ENCODE peak calls at places on chromosomes 7 and 10, in nine cellular contexts. F is colonic mucosa, J is thoracic aorta, G is H9, V is Calu3, M is hepatocyte, H is AG04450, T is HL-60, X is astrocyte of the spinal cord. Y is an unnamed sample.

GRCh38 chr7:50333266-50333665 is 28.8 kb downstream of the IKZF1 start:
- DNase-seq in F (no peak), J (no peak), G (no peak), V (no peak), M (no peak), H (no peak), T (no peak), X (no peak), Y (no peak)

GRCh38 chr7:34247468-34247867 is 342.1 kb downstream of the BMPER start:
- DNase-seq in F (no peak), J (no peak), G (no peak), V (no peak), M (no peak), H (no peak), T (peak; percentile 30), X (peak; percentile 11), Y (no peak)

GRCh38 chr7:158559356-158559755 is 28.3 kb downstream of the PTPRN2 start:
- DNase-seq in F (no peak), J (no peak), G (no peak), V (no peak), M (no peak), H (no peak), T (no peak), X (no peak), Y (no peak)

GRCh38 chr10:71472466-71472865 is 75.7 kb downstream of the CDH23 start:
- DNase-seq in F (no peak), J (no peak), G (no peak), V (no peak), M (no peak), H (no peak), T (no peak), X (no peak), Y (no peak)

GRCh38 chr10:108956149-108956548 is 967.2 kb downstream of the XPNPEP1 start:
- DNase-seq in F (no peak), J (no peak), G (no peak), V (no peak), M (no peak), H (no peak), T (no peak), X (no peak), Y (no peak)

GRCh38 chr10:57015187-57015586 is 654.1 kb upstream of the ZWINT start:
- DNase-seq in F (no peak), J (no peak), G (no peak), V (no peak), M (no peak), H (no peak), T (no peak), X (no peak), Y (no peak)

GRCh38 chr10:69952069-69952800 is 100.4 kb upstream of the MACROH2A2 start:
- DNase-seq in F (no peak), J (no peak), G (no peak), V (no peak), M (no peak), H (no peak), T (no peak), X (no peak), Y (no peak)

GRCh38 chr10:73946253-73947145 is 35.6 kb downstream of the PLAU start:
- DNase-seq in F (no peak), J (no peak), G (no peak), V (no peak), M (no peak), H (no peak), T (no peak), X (no peak), Y (no peak)

GRCh38 chr10:71927159-71927558 is 37.0 kb upstream of the CHST3 start:
- DNase-seq in F (no peak), J (no peak), G (no peak), V (no peak), M (no peak), H (no peak), T (no peak), X (no peak), Y (no peak)

GRCh38 chr7:132347129-132347528 is 229.1 kb downstream of the PLXNA4 start:
- DNase-seq in F (no peak), J (no peak), G (peak; percentile 45), V (no peak), M (no peak), H (no peak), T (no peak), X (no peak), Y (no peak)

GRCh38 chr10:79385804-79386531 is 38.7 kb downstream of the PPIF start:
- DNase-seq in F (peak; percentile 17), J (no peak), G (peak; percentile 74), V (no peak), M (no peak), H (no peak), T (no peak), X (no peak), Y (peak; percentile 69)

DNA sequence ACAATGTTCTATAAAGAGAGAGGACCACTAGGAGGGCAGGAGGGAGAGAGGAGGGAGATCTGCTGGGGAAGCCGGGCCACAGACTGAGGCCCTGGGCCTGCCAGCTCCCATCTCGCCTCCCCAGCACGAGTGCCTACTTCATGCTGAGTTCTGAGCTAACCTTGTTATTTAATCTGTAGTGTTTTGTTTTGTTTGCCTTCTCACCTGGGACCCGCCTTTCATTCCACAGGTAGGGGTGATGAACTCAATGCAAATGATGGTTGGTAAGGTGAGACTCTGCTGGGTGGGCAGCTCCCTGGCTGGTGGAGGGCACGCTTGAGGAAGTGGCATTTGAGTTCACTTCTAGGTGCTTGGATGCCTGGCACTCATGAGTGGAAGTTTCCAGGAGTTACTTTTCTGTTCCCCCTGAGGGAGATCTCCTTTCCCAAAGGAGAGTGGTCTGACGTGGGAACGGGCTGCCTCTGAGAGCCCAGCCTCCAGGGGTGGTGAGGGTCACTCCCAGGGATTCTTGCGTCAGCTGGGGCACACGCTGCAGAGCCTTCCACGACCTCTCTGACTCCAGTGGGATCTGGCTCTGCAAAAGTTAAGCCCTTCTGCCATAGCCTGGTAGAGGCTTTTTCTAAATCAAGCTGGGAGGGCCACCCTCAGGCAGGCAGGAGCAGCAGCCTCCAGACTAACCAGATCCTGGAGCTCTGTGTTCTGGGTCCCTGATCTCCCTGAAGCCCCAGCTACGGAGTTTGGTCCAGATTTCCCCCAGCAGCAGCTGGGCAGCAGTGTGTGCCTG is 22.4 kb downstream of the UBTD1 start:
- DNase-seq in F (no peak), J (no peak), G (peak; percentile 59), V (no peak), M (no peak), H (no peak), T (no peak), X (no peak), Y (no peak)
- TF ChIP-seq CTCF in F (no peak), J (no peak), G (no peak), V (no peak), M (no peak), H (no peak), T (no peak), X (no peak), Y (no peak)

DNA sequence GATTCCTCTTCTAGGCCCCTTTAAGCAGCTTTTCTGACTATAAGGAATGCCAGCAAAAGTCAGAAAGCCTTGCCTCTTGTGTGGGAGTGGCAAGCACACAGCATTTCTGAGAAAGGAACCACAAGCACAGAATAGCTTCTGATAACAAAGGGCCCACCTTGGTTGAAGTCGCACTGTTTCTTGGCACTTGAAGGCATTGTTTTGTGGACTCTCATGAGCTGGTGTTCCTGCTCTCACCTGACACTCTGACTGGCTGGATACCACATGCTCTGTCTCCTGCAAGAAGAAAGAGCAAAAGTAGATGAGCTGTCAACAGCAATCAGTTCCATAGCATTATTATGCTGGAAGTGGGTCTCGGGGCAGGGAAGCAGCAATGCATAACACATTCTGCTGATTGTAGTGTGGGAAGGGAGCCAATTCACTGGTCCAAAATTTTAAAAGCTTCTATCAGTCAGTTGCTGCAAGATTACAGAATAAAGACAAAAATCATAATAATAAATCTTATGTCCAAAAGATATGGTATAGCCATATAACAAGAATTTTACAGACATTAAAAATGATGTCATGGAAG is 38.4 kb downstream of the FAM13C start:
- DNase-seq in F (no peak), J (no peak), G (no peak), V (no peak), M (no peak), H (no peak), T (no peak), X (no peak), Y (no peak)
- TF ChIP-seq CTCF in F (no peak), J (no peak), G (no peak), V (no peak), M (no peak), H (no peak), T (no peak), X (no peak), Y (no peak)

GRCh38 chr10:102757323-102757722 is 13.6 kb downstream of the WBP1L start:
- DNase-seq in F (no peak), J (no peak), G (no peak), V (no peak), M (no peak), H (no peak), T (no peak), X (no peak), Y (no peak)

GRCh38 chr10:102753724-102754123 is 10.0 kb downstream of the WBP1L start:
- DNase-seq in F (no peak), J (no peak), G (no peak), V (no peak), M (no peak), H (no peak), T (no peak), X (no peak), Y (no peak)

GRCh38 chr10:102752266-102752930 is 8.7 kb downstream of the WBP1L start:
- DNase-seq in F (no peak), J (no peak), G (no peak), V (no peak), M (no peak), H (no peak), T (no peak), X (peak; percentile 87), Y (no peak)

GRCh38 chr10:102758226-102758932 is 14.6 kb downstream of the WBP1L start:
- DNase-seq in F (no peak), J (no peak), G (no peak), V (no peak), M (no peak), H (no peak), T (no peak), X (no peak), Y (no peak)

DNA sequence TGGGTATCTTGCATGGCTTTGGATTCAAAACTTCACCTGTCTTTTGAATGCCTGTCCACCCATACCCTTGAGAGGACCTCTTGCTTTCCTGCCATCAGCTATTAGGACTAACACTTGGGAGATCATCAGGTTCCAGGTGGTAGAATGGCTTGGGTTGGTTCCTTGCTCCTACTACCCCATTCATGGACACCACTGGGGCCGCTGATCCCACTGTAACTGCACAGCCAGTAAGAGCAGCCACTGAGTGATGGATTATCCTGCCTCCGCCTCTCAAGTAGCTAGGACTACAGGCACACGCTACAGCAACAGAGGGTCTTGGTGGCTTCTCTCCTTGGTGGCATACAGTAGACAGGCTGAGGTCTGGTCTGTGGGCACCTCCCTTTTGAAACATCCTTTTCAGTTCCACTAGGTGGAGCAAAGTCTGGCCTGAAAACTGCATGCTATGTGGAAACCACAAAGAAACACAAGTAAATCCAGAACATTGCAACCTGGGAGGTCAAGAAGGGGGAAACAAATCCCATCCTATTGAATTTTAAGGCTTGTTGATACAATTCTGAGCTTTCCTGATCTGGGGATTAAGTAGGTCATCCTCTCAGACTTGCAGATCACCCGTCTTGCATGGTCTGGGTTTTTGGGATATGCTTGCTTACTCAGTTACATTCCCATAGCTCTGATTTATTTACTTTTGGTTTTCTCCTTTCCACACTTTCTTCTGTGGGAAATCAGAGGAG is 9.4 kb downstream of the WBP1L start:
- DNase-seq in F (no peak), J (no peak), G (peak; percentile 49), V (no peak), M (peak; percentile 73), H (peak; percentile 59), T (no peak), X (peak; percentile 84), Y (no peak)
- TF ChIP-seq CTCF in F (no peak), J (peak; percentile 58), G (peak; percentile 66), V (no peak), M (peak; percentile 67), H (peak; percentile 75), T (peak; percentile 54), X (peak; percentile 68), Y (peak; percentile 66)

GRCh38 chr7:47360301-47360900 is 221.5 kb downstream of the TNS3 start:
- DNase-seq in F (no peak), J (no peak), G (no peak), V (no peak), M (no peak), H (no peak), T (no peak), X (no peak), Y (no peak)
- TF ChIP-seq CTCF in F (no peak), J (no peak), G (no peak), V (no peak), M (no peak), H (no peak), T (no peak), X (no peak), Y (no peak)

Y was measured in type B pancreatic cell.